ENCODE peak calls at places on chromosomes 12 and 14, in six cellular contexts. One of them, this sample, is unnamed.

GRCh38 chr14:56211844-56212243 is 93.6 kb downstream of the PELI2 start:
- DNase-seq in MG63: no peak
- DNase-seq in CD4-positive, alpha-beta T cell: no peak
- DNase-seq in fibroblast of lung: no peak
- DNase-seq in uterus: no peak
- DNase-seq in Panc1: no peak
- DNase-seq in this sample: no peak

GRCh38 chr14:97703006-97703760 is 906.0 kb downstream of the VRK1 start:
- DNase-seq in MG63: no peak
- DNase-seq in Panc1: no peak
- DNase-seq in CD4-positive, alpha-beta T cell: no peak
- DNase-seq in uterus: no peak
- DNase-seq in fibroblast of lung: no peak
- DNase-seq in this sample: no peak

GRCh38 chr12:47085815-47086252 is 6.1 kb upstream of the AMIGO2 start:
- DNase-seq in Panc1: no peak
- DNase-seq in uterus: no peak
- DNase-seq in MG63: peak; percentile 59
- DNase-seq in CD4-positive, alpha-beta T cell: no peak
- DNase-seq in fibroblast of lung: peak; percentile 86
- DNase-seq in this sample: no peak

GRCh38 chr12:108833355-108833733 is 24.0 kb downstream of the SSH1 start:
- DNase-seq in fibroblast of lung: peak; percentile 96
- DNase-seq in CD4-positive, alpha-beta T cell: no peak
- DNase-seq in Panc1: no peak
- DNase-seq in MG63: peak; percentile 92
- DNase-seq in uterus: no peak
- DNase-seq in this sample: peak; percentile 71

GRCh38 chr12:130463818-130464663 is 126.4 kb downstream of the PIWIL1 start:
- DNase-seq in uterus: no peak
- DNase-seq in CD4-positive, alpha-beta T cell: no peak
- DNase-seq in MG63: no peak
- DNase-seq in Panc1: no peak
- DNase-seq in fibroblast of lung: no peak
- DNase-seq in this sample: no peak

GRCh38 chr14:36852853-36853634 is 191.4 kb downstream of the PAX9 start:
- DNase-seq in MG63: peak; percentile 2
- DNase-seq in fibroblast of lung: peak; percentile 41
- DNase-seq in CD4-positive, alpha-beta T cell: no peak
- DNase-seq in Panc1: no peak
- DNase-seq in uterus: no peak
- DNase-seq in this sample: no peak

GRCh38 chr14:38108681-38109080 is 99.0 kb upstream of the SSTR1 start:
- DNase-seq in Panc1: no peak
- DNase-seq in MG63: no peak
- DNase-seq in fibroblast of lung: peak; percentile 1
- DNase-seq in CD4-positive, alpha-beta T cell: no peak
- DNase-seq in uterus: no peak
- DNase-seq in this sample: no peak

GRCh38 chr14:24959791-24960331 is 90.1 kb downstream of the STXBP6 start:
- DNase-seq in fibroblast of lung: no peak
- DNase-seq in CD4-positive, alpha-beta T cell: no peak
- DNase-seq in MG63: no peak
- DNase-seq in Panc1: no peak
- DNase-seq in uterus: no peak
- DNase-seq in this sample: no peak

GRCh38 chr12:76637807-76638206 is 78.2 kb upstream of the OSBPL8 start:
- DNase-seq in MG63: no peak
- DNase-seq in uterus: no peak
- DNase-seq in CD4-positive, alpha-beta T cell: no peak
- DNase-seq in fibroblast of lung: peak; percentile 75
- DNase-seq in Panc1: no peak
- DNase-seq in this sample: no peak

GRCh38 chr12:66960704-66961690 is 282.1 kb upstream of the GRIP1 start:
- DNase-seq in Panc1: no peak
- DNase-seq in uterus: no peak
- DNase-seq in CD4-positive, alpha-beta T cell: no peak
- DNase-seq in MG63: no peak
- DNase-seq in fibroblast of lung: peak; percentile 18
- DNase-seq in this sample: no peak

GRCh38 chr12:10967409-10967808 is 19.3 kb downstream of the TAS2R50 start:
- DNase-seq in fibroblast of lung: peak; percentile 62
- DNase-seq in CD4-positive, alpha-beta T cell: no peak
- DNase-seq in MG63: no peak
- DNase-seq in Panc1: no peak
- DNase-seq in uterus: no peak
- DNase-seq in this sample: no peak

GRCh38 chr12:132197581-132198281 is 53.5 kb downstream of the NOC4L start:
- DNase-seq in CD4-positive, alpha-beta T cell: no peak
- DNase-seq in uterus: no peak
- DNase-seq in MG63: no peak
- DNase-seq in Panc1: no peak
- DNase-seq in fibroblast of lung: no peak
- DNase-seq in this sample: no peak

GRCh38 chr14:50560929-50561280 is 960 bp downstream of the ATL1 start:
- DNase-seq in uterus: peak; percentile 84
- DNase-seq in fibroblast of lung: peak; percentile 76
- DNase-seq in MG63: peak; percentile 50
- DNase-seq in Panc1: no peak
- DNase-seq in CD4-positive, alpha-beta T cell: peak; percentile 29
- DNase-seq in this sample: no peak

GRCh38 chr12:69392146-69392928 is 32.8 kb downstream of the YEATS4 start:
- DNase-seq in uterus: no peak
- DNase-seq in Panc1: no peak
- DNase-seq in MG63: no peak
- DNase-seq in fibroblast of lung: peak; percentile 48
- DNase-seq in CD4-positive, alpha-beta T cell: no peak
- DNase-seq in this sample: no peak

DNA sequence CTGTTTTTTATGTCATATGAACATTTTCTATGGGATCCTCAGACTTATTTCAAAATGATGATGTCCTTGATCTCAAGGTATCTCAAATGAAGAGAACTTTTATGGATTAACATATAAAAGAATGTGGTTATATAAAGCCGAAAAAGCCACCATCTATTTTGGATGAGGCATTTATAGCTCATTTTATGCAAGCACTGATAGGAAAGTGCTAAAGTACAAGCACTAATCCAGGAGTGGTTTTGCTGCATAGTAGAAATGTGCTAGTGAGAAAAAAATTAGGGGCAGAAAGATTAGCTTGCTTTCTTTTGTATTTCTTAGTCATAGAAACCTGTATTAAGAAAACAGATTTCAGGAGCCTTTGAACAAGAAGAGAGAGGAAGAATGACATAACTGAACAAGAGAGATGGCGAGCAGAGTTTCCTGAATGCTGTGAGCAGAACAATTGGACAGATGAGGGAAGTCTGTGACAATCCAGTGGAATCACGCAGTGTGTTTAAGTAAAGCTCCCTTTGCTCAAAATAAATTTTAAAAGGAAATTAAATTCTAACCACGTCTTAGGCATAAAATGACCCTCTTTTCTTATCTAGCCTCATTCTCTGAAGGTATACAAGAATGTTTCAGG is 238.2 kb upstream of the NOVA1 start:
- DNase-seq in fibroblast of lung: no peak
- DNase-seq in Panc1: no peak
- DNase-seq in uterus: no peak
- DNase-seq in MG63: no peak
- DNase-seq in CD4-positive, alpha-beta T cell: no peak
- DNase-seq in this sample: no peak
- H3K9me3 ChIP-seq in fibroblast of lung: no peaks in the 10 kb centered on the region
- H3K9me3 ChIP-seq in Panc1: no peaks in the 10 kb centered on the region
- H3K9me3 ChIP-seq in uterus: no peaks in the 10 kb centered on the region
- H3K9me3 ChIP-seq in MG63: no peaks in the 10 kb centered on the region
- H3K9me3 ChIP-seq in CD4-positive, alpha-beta T cell: no peaks in the 10 kb centered on the region
- H3K9me3 ChIP-seq in this sample: peaks cover 39% of the 10 kb centered on the region

DNA sequence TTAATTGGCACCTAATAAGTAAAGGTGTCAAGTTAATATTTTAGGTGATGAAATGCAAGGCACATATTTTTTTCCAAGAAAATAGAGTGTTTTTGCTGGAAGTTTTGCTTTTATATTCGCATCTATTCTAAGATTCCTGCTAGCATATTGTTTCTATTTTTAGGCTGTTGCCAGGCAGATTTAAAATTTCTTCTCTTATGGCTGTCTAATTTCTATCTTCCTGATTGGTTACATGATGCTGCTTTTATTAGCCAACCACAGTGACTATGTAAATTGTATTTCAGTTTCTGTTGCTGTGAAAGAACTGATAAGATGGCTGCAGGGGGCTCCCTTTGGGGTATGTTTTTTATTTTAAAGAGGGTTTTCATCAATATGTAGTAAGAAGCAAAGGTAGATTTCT is 42.7 kb downstream of the ATF7IP start:
- DNase-seq in CD4-positive, alpha-beta T cell: no peak
- DNase-seq in uterus: no peak
- DNase-seq in Panc1: no peak
- DNase-seq in MG63: no peak
- DNase-seq in fibroblast of lung: peak; percentile 63
- DNase-seq in this sample: no peak
- H3K9me3 ChIP-seq in CD4-positive, alpha-beta T cell: no peaks in the 10 kb centered on the region
- H3K9me3 ChIP-seq in uterus: no peaks in the 10 kb centered on the region
- H3K9me3 ChIP-seq in Panc1: peaks cover 6% of the 10 kb centered on the region
- H3K9me3 ChIP-seq in MG63: no peaks in the 10 kb centered on the region
- H3K9me3 ChIP-seq in fibroblast of lung: no peaks in the 10 kb centered on the region
- H3K9me3 ChIP-seq in this sample: no peaks in the 10 kb centered on the region

GRCh38 chr12:34377243-34378035 is 355.1 kb downstream of the ALG10 start:
- DNase-seq in Panc1: no peak
- DNase-seq in MG63: no peak
- DNase-seq in uterus: no peak
- DNase-seq in fibroblast of lung: no peak
- DNase-seq in CD4-positive, alpha-beta T cell: no peak
- DNase-seq in this sample: no peak
- H3K9me3 ChIP-seq in Panc1: no peaks in the 10 kb centered on the region
- H3K9me3 ChIP-seq in MG63: no peaks in the 10 kb centered on the region
- H3K9me3 ChIP-seq in uterus: no peaks in the 10 kb centered on the region
- H3K9me3 ChIP-seq in fibroblast of lung: no peaks in the 10 kb centered on the region
- H3K9me3 ChIP-seq in CD4-positive, alpha-beta T cell: peaks cover 12% of the 10 kb centered on the region
- H3K9me3 ChIP-seq in this sample: no peaks in the 10 kb centered on the region

GRCh38 chr14:27199272-27199671 is 601.4 kb upstream of the NOVA1 start:
- DNase-seq in fibroblast of lung: no peak
- DNase-seq in uterus: no peak
- DNase-seq in CD4-positive, alpha-beta T cell: no peak
- DNase-seq in Panc1: no peak
- DNase-seq in MG63: no peak
- DNase-seq in this sample: no peak
- H3K9me3 ChIP-seq in fibroblast of lung: no peaks in the 10 kb centered on the region
- H3K9me3 ChIP-seq in uterus: no peaks in the 10 kb centered on the region
- H3K9me3 ChIP-seq in CD4-positive, alpha-beta T cell: no peaks in the 10 kb centered on the region
- H3K9me3 ChIP-seq in Panc1: no peaks in the 10 kb centered on the region
- H3K9me3 ChIP-seq in MG63: no peaks in the 10 kb centered on the region
- H3K9me3 ChIP-seq in this sample: peaks cover 7% of the 10 kb centered on the region

DNA sequence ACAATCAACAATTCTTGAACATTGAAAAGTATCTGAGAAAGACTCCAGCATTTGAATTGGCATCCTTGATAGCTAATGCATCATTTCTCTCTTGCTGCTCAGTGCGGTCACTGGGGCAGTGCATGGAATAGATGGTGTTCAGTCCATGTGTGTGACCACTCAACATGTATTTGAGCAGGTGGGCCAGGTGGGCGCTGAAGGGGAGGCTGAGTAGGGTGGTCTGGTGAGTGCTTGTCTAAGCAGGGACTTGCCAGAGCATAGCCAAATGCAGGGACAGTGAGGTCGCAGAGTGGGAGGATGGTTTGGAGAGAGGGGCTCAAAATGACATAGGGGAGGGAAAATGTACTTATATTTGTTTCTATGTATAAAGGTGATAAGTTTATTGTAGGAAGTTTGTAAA is 409.0 kb downstream of the TMEM121 start:
- DNase-seq in fibroblast of lung: no peak
- DNase-seq in uterus: no peak
- DNase-seq in CD4-positive, alpha-beta T cell: no peak
- DNase-seq in MG63: no peak
- DNase-seq in Panc1: no peak
- DNase-seq in this sample: no peak
- H3K9me3 ChIP-seq in fibroblast of lung: no peaks in the 10 kb centered on the region
- H3K9me3 ChIP-seq in uterus: no peaks in the 10 kb centered on the region
- H3K9me3 ChIP-seq in CD4-positive, alpha-beta T cell: peaks cover 16% of the 10 kb centered on the region
- H3K9me3 ChIP-seq in MG63: no peaks in the 10 kb centered on the region
- H3K9me3 ChIP-seq in Panc1: no peaks in the 10 kb centered on the region
- H3K9me3 ChIP-seq in this sample: peaks cover 4% of the 10 kb centered on the region

GRCh38 chr12:133201888-133202287 is 20.6 kb downstream of the ZNF268 start:
- DNase-seq in Panc1: no peak
- DNase-seq in CD4-positive, alpha-beta T cell: no peak
- DNase-seq in MG63: no peak
- DNase-seq in fibroblast of lung: no peak
- DNase-seq in uterus: no peak
- DNase-seq in this sample: no peak
- H3K9me3 ChIP-seq in Panc1: peaks cover 67% of the 10 kb centered on the region
- H3K9me3 ChIP-seq in CD4-positive, alpha-beta T cell: peaks cover 66% of the 10 kb centered on the region
- H3K9me3 ChIP-seq in MG63: peaks cover 56% of the 10 kb centered on the region
- H3K9me3 ChIP-seq in fibroblast of lung: peaks cover 19% of the 10 kb centered on the region
- H3K9me3 ChIP-seq in uterus: peaks cover 11% of the 10 kb centered on the region
- H3K9me3 ChIP-seq in this sample: peaks cover 52% of the 10 kb centered on the region

GRCh38 chr14:32820182-32820581 is 118.5 kb upstream of the NPAS3 start:
- DNase-seq in fibroblast of lung: no peak
- DNase-seq in Panc1: no peak
- DNase-seq in CD4-positive, alpha-beta T cell: no peak
- DNase-seq in uterus: no peak
- DNase-seq in MG63: no peak
- DNase-seq in this sample: no peak
- H3K9me3 ChIP-seq in fibroblast of lung: no peaks in the 10 kb centered on the region
- H3K9me3 ChIP-seq in Panc1: no peaks in the 10 kb centered on the region
- H3K9me3 ChIP-seq in CD4-positive, alpha-beta T cell: no peaks in the 10 kb centered on the region
- H3K9me3 ChIP-seq in uterus: no peaks in the 10 kb centered on the region
- H3K9me3 ChIP-seq in MG63: no peaks in the 10 kb centered on the region
- H3K9me3 ChIP-seq in this sample: no peaks in the 10 kb centered on the region

DNA sequence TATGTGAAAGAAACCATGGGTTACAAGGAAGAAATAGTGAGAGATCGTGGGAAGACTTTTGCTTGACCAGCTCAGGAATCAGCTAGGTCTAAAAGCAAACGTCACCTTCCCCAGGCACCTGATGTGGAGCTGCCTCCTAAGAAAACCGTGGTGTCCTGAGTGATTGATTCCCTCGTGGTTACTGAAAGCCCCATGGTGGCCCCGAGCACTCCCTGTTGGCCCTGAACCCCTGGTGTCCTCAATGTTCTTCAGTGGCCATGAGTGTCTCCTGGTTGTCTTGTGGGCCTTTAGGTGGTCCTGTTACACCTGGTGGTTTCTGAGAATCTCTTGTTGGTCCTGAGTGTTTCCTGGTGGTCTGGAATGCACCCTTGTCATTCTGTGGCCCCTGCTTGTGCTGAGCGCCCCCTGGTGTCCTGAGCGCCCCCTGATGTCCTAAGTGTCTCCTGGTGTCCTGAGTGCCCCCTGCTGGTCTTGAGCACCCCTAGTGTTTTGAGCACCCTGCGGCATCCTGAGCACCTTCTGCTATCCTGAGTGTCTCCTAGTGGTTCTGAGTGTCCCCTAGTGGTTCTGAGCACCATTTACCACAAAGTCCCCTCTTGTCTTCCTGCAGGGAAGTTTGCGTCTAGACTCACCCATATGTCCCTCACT is 518.7 kb downstream of the TMEM121 start:
- DNase-seq in MG63: peak; percentile 47
- DNase-seq in Panc1: peak; percentile 2
- DNase-seq in fibroblast of lung: no peak
- DNase-seq in uterus: no peak
- DNase-seq in CD4-positive, alpha-beta T cell: peak; percentile 72
- DNase-seq in this sample: peak; percentile 36
- H3K9me3 ChIP-seq in MG63: no peaks in the 10 kb centered on the region
- H3K9me3 ChIP-seq in Panc1: no peaks in the 10 kb centered on the region
- H3K9me3 ChIP-seq in fibroblast of lung: no peaks in the 10 kb centered on the region
- H3K9me3 ChIP-seq in uterus: no peaks in the 10 kb centered on the region
- H3K9me3 ChIP-seq in CD4-positive, alpha-beta T cell: no peaks in the 10 kb centered on the region
- H3K9me3 ChIP-seq in this sample: no peaks in the 10 kb centered on the region